ENCODE peak calls at places on chromosomes 16 and 17, in seven cellular contexts. One of them, this sample, is unnamed.

GRCh38 chr16:88770459-88771293 is 14.3 kb downstream of the PIEZO1 start:
- ATAC-seq in pancreas: peak
- ATAC-seq in T-cell: peak
- ATAC-seq in HepG2: peak
- ATAC-seq in heart left ventricle: peak
- ATAC-seq in sciatic nerve: peak
- ATAC-seq in left lung: peak
- ATAC-seq in this sample: peak

GRCh38 chr17:36791961-36792475 is 145.3 kb upstream of the LHX1 start:
- ATAC-seq in T-cell: no peak
- ATAC-seq in left lung: no peak
- ATAC-seq in pancreas: no peak
- ATAC-seq in HepG2: no peak
- ATAC-seq in sciatic nerve: no peak
- ATAC-seq in heart left ventricle: no peak
- ATAC-seq in this sample: no peak

GRCh38 chr16:1509307-1510221 is 16.4 kb downstream of the TELO2 start:
- ATAC-seq in HepG2: no peak
- ATAC-seq in left lung: peak
- ATAC-seq in sciatic nerve: peak
- ATAC-seq in heart left ventricle: peak
- ATAC-seq in pancreas: no peak
- ATAC-seq in T-cell: no peak
- ATAC-seq in this sample: peak

GRCh38 chr16:58020628-58021521 is 4.7 kb upstream of the MMP15 start:
- ATAC-seq in heart left ventricle: no peak
- ATAC-seq in left lung: no peak
- ATAC-seq in pancreas: no peak
- ATAC-seq in sciatic nerve: peak
- ATAC-seq in T-cell: peak
- ATAC-seq in HepG2: no peak
- ATAC-seq in this sample: no peak

GRCh38 chr17:63402808-63403207 is 43.3 kb downstream of the CYB561 start:
- ATAC-seq in HepG2: no peak
- ATAC-seq in left lung: no peak
- ATAC-seq in T-cell: no peak
- ATAC-seq in heart left ventricle: peak
- ATAC-seq in pancreas: no peak
- ATAC-seq in sciatic nerve: no peak
- ATAC-seq in this sample: no peak

GRCh38 chr17:81568416-81568815 is 16.3 kb upstream of the FAAP100 start:
- ATAC-seq in sciatic nerve: no peak
- ATAC-seq in left lung: no peak
- ATAC-seq in heart left ventricle: no peak
- ATAC-seq in T-cell: no peak
- ATAC-seq in HepG2: no peak
- ATAC-seq in pancreas: no peak
- ATAC-seq in this sample: no peak

GRCh38 chr16:72989203-72989991 is 58.5 kb downstream of the ZFHX3 start:
- ATAC-seq in sciatic nerve: peak
- ATAC-seq in T-cell: no peak
- ATAC-seq in pancreas: peak
- ATAC-seq in left lung: peak
- ATAC-seq in heart left ventricle: peak
- ATAC-seq in HepG2: no peak
- ATAC-seq in this sample: peak

GRCh38 chr16:83147244-83147643 is 520.5 kb downstream of the CDH13 start:
- ATAC-seq in heart left ventricle: no peak
- ATAC-seq in T-cell: no peak
- ATAC-seq in HepG2: no peak
- ATAC-seq in pancreas: no peak
- ATAC-seq in sciatic nerve: no peak
- ATAC-seq in left lung: no peak
- ATAC-seq in this sample: no peak

GRCh38 chr17:19897108-19897854 is 29.5 kb upstream of the ULK2 start:
- ATAC-seq in HepG2: peak
- ATAC-seq in T-cell: no peak
- ATAC-seq in left lung: peak
- ATAC-seq in sciatic nerve: peak
- ATAC-seq in heart left ventricle: peak
- ATAC-seq in pancreas: no peak
- ATAC-seq in this sample: peak

GRCh38 chr17:17121162-17121561 is 78.9 kb downstream of the MPRIP start:
- ATAC-seq in sciatic nerve: peak
- ATAC-seq in HepG2: no peak
- ATAC-seq in left lung: peak
- ATAC-seq in T-cell: no peak
- ATAC-seq in heart left ventricle: no peak
- ATAC-seq in pancreas: no peak
- ATAC-seq in this sample: no peak

GRCh38 chr17:35051579-35052239 is 11.8 kb downstream of the RFFL start:
- ATAC-seq in pancreas: peak
- ATAC-seq in left lung: peak
- ATAC-seq in sciatic nerve: peak
- ATAC-seq in heart left ventricle: peak
- ATAC-seq in T-cell: peak
- ATAC-seq in HepG2: peak
- ATAC-seq in this sample: no peak

GRCh38 chr17:7425316-7425715 is at the start of gene SPEM2:
- ATAC-seq in left lung: no peak
- ATAC-seq in sciatic nerve: no peak
- ATAC-seq in heart left ventricle: no peak
- ATAC-seq in pancreas: no peak
- ATAC-seq in HepG2: no peak
- ATAC-seq in T-cell: no peak
- ATAC-seq in this sample: no peak

GRCh38 chr16:69100046-69100765 is 5.2 kb upstream of the HAS3 start:
- ATAC-seq in left lung: peak
- ATAC-seq in HepG2: peak
- ATAC-seq in T-cell: no peak
- ATAC-seq in heart left ventricle: no peak
- ATAC-seq in pancreas: peak
- ATAC-seq in sciatic nerve: no peak
- ATAC-seq in this sample: peak

GRCh38 chr16:46897471-46897870 is 13.3 kb downstream of the GPT2 start:
- ATAC-seq in left lung: no peak
- ATAC-seq in heart left ventricle: peak
- ATAC-seq in sciatic nerve: no peak
- ATAC-seq in HepG2: no peak
- ATAC-seq in T-cell: no peak
- ATAC-seq in pancreas: peak
- ATAC-seq in this sample: no peak

GRCh38 chr17:29109477-29110371 is 66.8 kb downstream of the PIPOX start:
- ATAC-seq in pancreas: no peak
- ATAC-seq in left lung: no peak
- ATAC-seq in T-cell: no peak
- ATAC-seq in sciatic nerve: no peak
- ATAC-seq in heart left ventricle: no peak
- ATAC-seq in HepG2: no peak
- ATAC-seq in this sample: no peak

GRCh38 chr16:75658175-75658574 is 10.6 kb downstream of the TERF2IP start:
- ATAC-seq in heart left ventricle: no peak
- ATAC-seq in pancreas: no peak
- ATAC-seq in sciatic nerve: no peak
- ATAC-seq in left lung: no peak
- ATAC-seq in HepG2: no peak
- ATAC-seq in T-cell: no peak
- ATAC-seq in this sample: no peak

GRCh38 chr17:50986989-50987660 is 121.0 kb upstream of the TOB1 start:
- ATAC-seq in sciatic nerve: no peak
- ATAC-seq in pancreas: no peak
- ATAC-seq in left lung: no peak
- ATAC-seq in heart left ventricle: no peak
- ATAC-seq in HepG2: no peak
- ATAC-seq in T-cell: no peak
- ATAC-seq in this sample: no peak

GRCh38 chr17:8935194-8935593 is 30.3 kb downstream of the PIK3R5 start:
- ATAC-seq in heart left ventricle: no peak
- ATAC-seq in sciatic nerve: no peak
- ATAC-seq in left lung: peak
- ATAC-seq in HepG2: no peak
- ATAC-seq in pancreas: no peak
- ATAC-seq in T-cell: peak
- ATAC-seq in this sample: peak

GRCh38 chr16:28504707-28505404 is 1.8 kb downstream of the IL27 start:
- ATAC-seq in heart left ventricle: no peak
- ATAC-seq in pancreas: no peak
- ATAC-seq in HepG2: no peak
- ATAC-seq in sciatic nerve: no peak
- ATAC-seq in T-cell: no peak
- ATAC-seq in left lung: no peak
- ATAC-seq in this sample: peak

GRCh38 chr16:49643429-49644142 is 212.3 kb downstream of the ZNF423 start:
- ATAC-seq in left lung: peak
- ATAC-seq in sciatic nerve: peak
- ATAC-seq in heart left ventricle: peak
- ATAC-seq in T-cell: no peak
- ATAC-seq in pancreas: no peak
- ATAC-seq in HepG2: no peak
- ATAC-seq in this sample: no peak

GRCh38 chr16:53893731-53894435 is 189.9 kb downstream of the FTO start:
- ATAC-seq in heart left ventricle: peak
- ATAC-seq in HepG2: no peak
- ATAC-seq in sciatic nerve: no peak
- ATAC-seq in pancreas: peak
- ATAC-seq in left lung: peak
- ATAC-seq in T-cell: no peak
- ATAC-seq in this sample: peak

GRCh38 chr17:38893612-38894011 is 23.8 kb downstream of the LASP1 start:
- ATAC-seq in pancreas: no peak
- ATAC-seq in heart left ventricle: peak
- ATAC-seq in left lung: peak
- ATAC-seq in HepG2: no peak
- ATAC-seq in sciatic nerve: peak
- ATAC-seq in T-cell: no peak
- ATAC-seq in this sample: no peak

GRCh38 chr16:88941933-88942909 is 34.8 kb downstream of the CBFA2T3 start:
- ATAC-seq in HepG2: peak
- ATAC-seq in sciatic nerve: no peak
- ATAC-seq in left lung: peak
- ATAC-seq in pancreas: peak
- ATAC-seq in heart left ventricle: peak
- ATAC-seq in T-cell: peak
- ATAC-seq in this sample: peak

GRCh38 chr17:31803494-31804213 is 55.4 kb downstream of the COPRS start:
- ATAC-seq in T-cell: no peak
- ATAC-seq in left lung: no peak
- ATAC-seq in pancreas: peak
- ATAC-seq in heart left ventricle: no peak
- ATAC-seq in sciatic nerve: no peak
- ATAC-seq in HepG2: peak
- ATAC-seq in this sample: peak

This sample was measured in esophagus mucosa.